ENCODE peak calls at places on chromosomes 3 and 15, in six cellular contexts. Q is astrocyte of the spinal cord; C is suprapubic skin; F is GM12864; M is CD8-positive, alpha-beta T cell; Y is spleen. U is an unnamed sample.

GRCh38 chr15:90620379-90621134 is 90.8 kb downstream of the CRTC3 start:
- DNase-seq in Q (no peak), C (no peak), F (peak; percentile 31), M (no peak), Y (no peak), U (no peak)

GRCh38 chr15:34588046-34588674 is 4.7 kb upstream of the GOLGA8B start:
- DNase-seq in Q (peak; percentile 85), C (no peak), F (no peak), M (peak; percentile 42), Y (peak; percentile 66), U (peak; percentile 85)

GRCh38 chr3:146598486-146598885 is 6.7 kb downstream of the PLSCR5 start:
- DNase-seq in Q (no peak), C (no peak), F (no peak), M (no peak), Y (no peak), U (no peak)

GRCh38 chr3:62373714-62374333 is 474 bp upstream of the FEZF2 start:
- DNase-seq in Q (no peak), C (no peak), F (no peak), M (no peak), Y (no peak), U (no peak)

GRCh38 chr15:93030430-93031102 is 58.4 kb downstream of the RGMA start:
- DNase-seq in Q (peak; percentile 58), C (peak; percentile 85), F (no peak), M (peak; percentile 40), Y (peak; percentile 87), U (peak; percentile 89)

GRCh38 chr3:184335291-184335660 is 2.1 kb upstream of the FAM131A start:
- DNase-seq in Q (no peak), C (no peak), F (no peak), M (no peak), Y (no peak), U (no peak)

GRCh38 chr3:45545476-45545875 is 49.1 kb upstream of the LIMD1 start:
- DNase-seq in Q (no peak), C (no peak), F (no peak), M (no peak), Y (no peak), U (peak; percentile 35)

GRCh38 chr15:100940785-100941379 is 21.7 kb downstream of the LRRK1 start:
- DNase-seq in Q (no peak), C (no peak), F (no peak), M (no peak), Y (no peak), U (no peak)

GRCh38 chr3:140832883-140833282 is 108.8 kb upstream of the SLC25A36 start:
- DNase-seq in Q (no peak), C (no peak), F (peak; percentile 22), M (no peak), Y (no peak), U (no peak)

GRCh38 chr3:164419220-164419619 is 659.1 kb downstream of the SI start:
- DNase-seq in Q (no peak), C (no peak), F (no peak), M (no peak), Y (no peak), U (no peak)

GRCh38 chr15:25790003-25790660 is 73.0 kb downstream of the ATP10A start:
- DNase-seq in Q (peak; percentile 75), C (peak; percentile 82), F (no peak), M (no peak), Y (no peak), U (no peak)

GRCh38 chr3:140720242-140720641 is 42.4 kb downstream of the TRIM42 start:
- DNase-seq in Q (no peak), C (no peak), F (no peak), M (no peak), Y (no peak), U (no peak)

GRCh38 chr15:59687831-59688230 is 1.3 kb downstream of the BNIP2 start:
- DNase-seq in Q (peak; percentile 24), C (no peak), F (peak; percentile 40), M (no peak), Y (no peak), U (no peak)

GRCh38 chr3:53156368-53156834 is 4.6 kb upstream of the PRKCD start:
- DNase-seq in Q (no peak), C (no peak), F (no peak), M (no peak), Y (no peak), U (no peak)

GRCh38 chr15:48190932-48191573 is 412 bp upstream of the CTXN2 start:
- DNase-seq in Q (peak; percentile 82), C (no peak), F (no peak), M (no peak), Y (no peak), U (peak; percentile 75)

GRCh38 chr3:47163023-47163989 is 607 bp downstream of the SETD2 start:
- DNase-seq in Q (peak; percentile 38), C (peak; percentile 68), F (no peak), M (peak; percentile 46), Y (peak; percentile 91), U (no peak)

GRCh38 chr15:37824717-37825382 is 109.6 kb upstream of the TMCO5A start:
- DNase-seq in Q (peak; percentile 96), C (no peak), F (peak; percentile 3), M (no peak), Y (no peak), U (no peak)

GRCh38 chr3:183584246-183584913 is 28.9 kb upstream of the KLHL6 start:
- DNase-seq in Q (peak; percentile 3), C (no peak), F (no peak), M (no peak), Y (no peak), U (no peak)

GRCh38 chr15:77775851-77776250 is 143.1 kb upstream of the LINGO1 start:
- DNase-seq in Q (no peak), C (no peak), F (no peak), M (no peak), Y (no peak), U (no peak)

GRCh38 chr15:98841419-98841970 is 166.1 kb downstream of the PGPEP1L start:
- DNase-seq in Q (no peak), C (no peak), F (no peak), M (no peak), Y (no peak), U (no peak)

GRCh38 chr3:38477057-38477820 is 18.9 kb upstream of the EXOG start:
- DNase-seq in Q (no peak), C (no peak), F (no peak), M (no peak), Y (peak; percentile 66), U (no peak)

GRCh38 chr3:149751551-149751950 is 738 bp downstream of the COMMD2 start:
- DNase-seq in Q (no peak), C (no peak), F (no peak), M (no peak), Y (no peak), U (no peak)

GRCh38 chr3:29215948-29216347 is 64.9 kb upstream of the RBMS3 start:
- DNase-seq in Q (no peak), C (no peak), F (no peak), M (no peak), Y (no peak), U (no peak)

GRCh38 chr3:82103241-82103640 is 341.8 kb upstream of the GBE1 start:
- DNase-seq in Q (no peak), C (no peak), F (no peak), M (no peak), Y (no peak), U (no peak)

GRCh38 chr3:155646128-155646527 is 98.7 kb downstream of the PLCH1 start:
- DNase-seq in Q (no peak), C (no peak), F (no peak), M (no peak), Y (no peak), U (no peak)

GRCh38 chr15:31024979-31025378 is 33.6 kb upstream of the MTMR10 start:
- DNase-seq in Q (peak; percentile 26), C (no peak), F (no peak), M (no peak), Y (no peak), U (no peak)

GRCh38 chr3:127339016-127339415 is 51.2 kb upstream of the PRR20G start:
- DNase-seq in Q (no peak), C (no peak), F (no peak), M (no peak), Y (no peak), U (no peak)
- H3K4me3 ChIP-seq in Q (no peak overlapping the region), C (no peak overlapping the region), F (no peak overlapping the region), M (no peak overlapping the region), Y (no peak overlapping the region), U (no peak overlapping the region)

GRCh38 chr3:121662742-121663141 is 2.0 kb upstream of the HCLS1 start:
- DNase-seq in Q (no peak), C (no peak), F (no peak), M (no peak), Y (no peak), U (no peak)

GRCh38 chr3:121661376-121661775 is 673 bp upstream of the HCLS1 start:
- DNase-seq in Q (no peak), C (no peak), F (no peak), M (no peak), Y (no peak), U (no peak)

GRCh38 chr3:121658716-121659435 is 1.8 kb downstream of the HCLS1 start:
- DNase-seq in Q (no peak), C (no peak), F (no peak), M (no peak), Y (no peak), U (no peak)

GRCh38 chr3:121663171-121663847 is 2.6 kb upstream of the HCLS1 start:
- DNase-seq in Q (no peak), C (no peak), F (no peak), M (no peak), Y (no peak), U (no peak)

GRCh38 chr3:121660356-121661171 is at the start of gene HCLS1:
- DNase-seq in Q (no peak), C (no peak), F (peak; percentile 83), M (peak; percentile 59), Y (peak; percentile 93), U (peak; percentile 74)
- H3K4me3 ChIP-seq in Q (no peak within 1 kb of the TSS), C (peak within 1 kb of the TSS; percentile 37), F (peak within 1 kb of the TSS; percentile 67), M (peak within 1 kb of the TSS; percentile 58), Y (peak within 1 kb of the TSS; percentile 46), U (peak within 1 kb of the TSS; percentile 6)

DNA sequence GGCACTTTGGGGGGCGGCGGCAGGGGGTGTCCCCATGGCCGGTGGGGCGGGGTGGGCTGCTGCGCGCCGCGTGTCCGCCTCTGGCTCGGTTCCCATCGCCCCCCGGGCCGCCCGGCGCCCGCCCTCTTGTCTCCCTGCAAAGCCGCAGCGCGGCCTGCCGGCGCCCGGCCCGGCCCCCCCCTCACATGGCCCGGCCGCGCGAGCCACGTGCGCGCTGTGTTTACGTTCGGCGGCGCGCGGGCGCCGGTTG is 492 bp downstream of the NR1D2 start:
- DNase-seq in Q (no peak), C (no peak), F (no peak), M (no peak), Y (no peak), U (no peak)
- H3K4me3 ChIP-seq in Q (peak overlapping the region; percentile 72), C (peak overlapping the region; percentile 88), F (peak overlapping the region; percentile 91), M (no peak overlapping the region), Y (peak overlapping the region; percentile 68), U (peak overlapping the region; percentile 98)

GRCh38 chr15:74046275-74046674 is 36.1 kb downstream of the GOLGA6A start:
- DNase-seq in Q (no peak), C (no peak), F (no peak), M (no peak), Y (no peak), U (peak; percentile 56)

GRCh38 chr15:74050127-74050526 is 32.2 kb downstream of the GOLGA6A start:
- DNase-seq in Q (no peak), C (peak; percentile 53), F (no peak), M (no peak), Y (no peak), U (no peak)

GRCh38 chr15:74053497-74053896 is 28.9 kb downstream of the GOLGA6A start:
- DNase-seq in Q (no peak), C (peak; percentile 49), F (no peak), M (no peak), Y (no peak), U (no peak)

GRCh38 chr15:74053941-74054529 is 28.3 kb downstream of the GOLGA6A start:
- DNase-seq in Q (peak; percentile 33), C (peak; percentile 87), F (no peak), M (peak; percentile 54), Y (peak; percentile 90), U (no peak)

GRCh38 chr15:74050835-74051234 is 31.5 kb downstream of the GOLGA6A start:
- DNase-seq in Q (no peak), C (peak; percentile 56), F (no peak), M (no peak), Y (no peak), U (no peak)
- H3K4me3 ChIP-seq in Q (no peak overlapping the region), C (no peak overlapping the region), F (no peak overlapping the region), M (no peak overlapping the region), Y (no peak overlapping the region), U (peak overlapping the region; percentile 4)

U was measured in ascending aorta.